ENCODE peak calls at places on chromosomes 1 and 21, in eight cellular contexts. V is heart left ventricle, J is fibroblast of mammary gland, X is foreskin fibroblast, W is NT2/D1, D is cardiac muscle cell, T is psoas muscle, Z is GM23248. I is an unnamed sample.

GRCh38 chr1:244076740-244077139 is 25.7 kb downstream of the ZBTB18 start:
- DNase-seq in V (no peak), J (no peak), X (no peak), W (no peak), D (no peak), T (no peak), Z (no peak), I (no peak)

GRCh38 chr1:25460020-25460419 is 29.3 kb downstream of the MACO1 start:
- DNase-seq in V (no peak), J (no peak), X (no peak), W (no peak), D (no peak), T (no peak), Z (no peak), I (peak)

GRCh38 chr1:196366817-196367495 is 241.3 kb downstream of the KCNT2 start:
- DNase-seq in V (no peak), J (peak), X (peak), W (no peak), D (peak), T (no peak), Z (no peak), I (no peak)

GRCh38 chr21:41360072-41360821 is 1.6 kb upstream of the MX2 start:
- DNase-seq in V (no peak), J (peak), X (peak), W (no peak), D (peak), T (peak), Z (peak), I (no peak)

GRCh38 chr1:11952455-11953109 is 18.1 kb downstream of the PLOD1 start:
- DNase-seq in V (no peak), J (no peak), X (no peak), W (no peak), D (no peak), T (no peak), Z (peak), I (no peak)

GRCh38 chr1:93489756-93490155 is 41.8 kb downstream of the FNBP1L start:
- DNase-seq in V (no peak), J (no peak), X (no peak), W (no peak), D (peak), T (no peak), Z (peak), I (no peak)

GRCh38 chr1:11590395-11590794 is 63.8 kb downstream of the FBXO2 start:
- DNase-seq in V (no peak), J (no peak), X (no peak), W (no peak), D (no peak), T (no peak), Z (no peak), I (no peak)

GRCh38 chr21:33855190-33855589 is 60.4 kb downstream of the ATP5PO start:
- DNase-seq in V (peak), J (no peak), X (no peak), W (no peak), D (no peak), T (no peak), Z (no peak), I (no peak)

GRCh38 chr1:193462629-193463320 is 276.4 kb upstream of the B3GALT2 start:
- DNase-seq in V (no peak), J (no peak), X (no peak), W (peak), D (peak), T (no peak), Z (no peak), I (no peak)

GRCh38 chr1:234656070-234656875 is 46.3 kb upstream of the IRF2BP2 start:
- DNase-seq in V (no peak), J (peak), X (peak), W (peak), D (peak), T (no peak), Z (no peak), I (no peak)

GRCh38 chr1:155324717-155325595 is 4.3 kb downstream of the RUSC1 start:
- DNase-seq in V (peak), J (peak), X (peak), W (peak), D (peak), T (peak), Z (peak), I (peak)

GRCh38 chr1:27491748-27492700 is 2.1 kb upstream of the WASF2 start:
- DNase-seq in V (peak), J (no peak), X (peak), W (no peak), D (peak), T (peak), Z (peak), I (peak)

GRCh38 chr1:46021046-46021822 is 111.2 kb downstream of the PIK3R3 start:
- DNase-seq in V (no peak), J (no peak), X (peak), W (no peak), D (no peak), T (no peak), Z (no peak), I (no peak)

GRCh38 chr21:42062543-42063022 is 8.5 kb upstream of the UMODL1 start:
- DNase-seq in V (peak), J (no peak), X (no peak), W (no peak), D (no peak), T (peak), Z (no peak), I (no peak)

GRCh38 chr1:204457665-204458064 is 36.9 kb downstream of the PIK3C2B start:
- DNase-seq in V (no peak), J (no peak), X (no peak), W (no peak), D (no peak), T (no peak), Z (no peak), I (no peak)

GRCh38 chr1:157189096-157189495 is 50.9 kb upstream of the ETV3 start:
- DNase-seq in V (no peak), J (no peak), X (no peak), W (no peak), D (no peak), T (no peak), Z (no peak), I (no peak)

GRCh38 chr1:218735436-218735835 is 390.3 kb downstream of the TGFB2 start:
- DNase-seq in V (no peak), J (peak), X (peak), W (no peak), D (peak), T (no peak), Z (peak), I (peak)

GRCh38 chr1:1137256-1138045 is 21.6 kb upstream of the C1orf159 start:
- DNase-seq in V (no peak), J (no peak), X (no peak), W (no peak), D (no peak), T (no peak), Z (no peak), I (no peak)

GRCh38 chr1:64675718-64676345 is 69.0 kb upstream of the RAVER2 start:
- DNase-seq in V (no peak), J (peak), X (peak), W (no peak), D (peak), T (no peak), Z (peak), I (no peak)

GRCh38 chr1:202283379-202283844 is 58.3 kb downstream of the UBE2T start:
- DNase-seq in V (no peak), J (peak), X (peak), W (no peak), D (peak), T (no peak), Z (peak), I (no peak)

GRCh38 chr1:155062702-155063411 is 683 bp upstream of the EFNA4 start:
- DNase-seq in V (no peak), J (peak), X (peak), W (peak), D (peak), T (no peak), Z (peak), I (no peak)

GRCh38 chr1:196558424-196558823 is 49.8 kb downstream of the KCNT2 start:
- DNase-seq in V (no peak), J (peak), X (peak), W (no peak), D (peak), T (no peak), Z (peak), I (peak)

GRCh38 chr21:28937737-28938136 is 54.9 kb downstream of the LTN1 start:
- DNase-seq in V (no peak), J (no peak), X (no peak), W (no peak), D (no peak), T (no peak), Z (no peak), I (no peak)

GRCh38 chr1:236133802-236134201 is 8.5 kb upstream of the GPR137B start:
- DNase-seq in V (no peak), J (no peak), X (no peak), W (no peak), D (no peak), T (no peak), Z (no peak), I (no peak)

GRCh38 chr21:38756746-38757145 is 49.0 kb upstream of the ETS2 start:
- DNase-seq in V (no peak), J (peak), X (peak), W (no peak), D (peak), T (no peak), Z (peak), I (no peak)

GRCh38 chr1:47707887-47708535 is 270.2 kb downstream of the FOXD2 start:
- DNase-seq in V (no peak), J (no peak), X (peak), W (no peak), D (no peak), T (no peak), Z (peak), I (no peak)

GRCh38 chr21:42388740-42389448 is 7.0 kb downstream of the TMPRSS3 start:
- DNase-seq in V (no peak), J (no peak), X (no peak), W (no peak), D (no peak), T (peak), Z (no peak), I (no peak)

GRCh38 chr1:247441621-247442020 is 16.3 kb downstream of the OR2B11 start:
- DNase-seq in V (no peak), J (no peak), X (no peak), W (no peak), D (no peak), T (no peak), Z (peak), I (no peak)

GRCh38 chr1:231354330-231355020 is 16.4 kb downstream of the SPRTN start:
- DNase-seq in V (no peak), J (no peak), X (peak), W (no peak), D (peak), T (no peak), Z (peak), I (no peak)

GRCh38 chr1:84164567-84165021 is 20.5 kb downstream of the PRKACB start:
- DNase-seq in V (no peak), J (peak), X (peak), W (no peak), D (peak), T (no peak), Z (peak), I (no peak)

GRCh38 chr1:84166797-84167196 is 22.7 kb downstream of the PRKACB start:
- DNase-seq in V (no peak), J (no peak), X (no peak), W (no peak), D (no peak), T (no peak), Z (no peak), I (no peak)

GRCh38 chr1:84165566-84165965 is 21.5 kb downstream of the PRKACB start:
- DNase-seq in V (no peak), J (no peak), X (no peak), W (no peak), D (no peak), T (no peak), Z (no peak), I (no peak)

GRCh38 chr1:84163123-84164038 is 19.3 kb downstream of the PRKACB start:
- DNase-seq in V (no peak), J (peak), X (peak), W (no peak), D (peak), T (no peak), Z (peak), I (no peak)

DNA sequence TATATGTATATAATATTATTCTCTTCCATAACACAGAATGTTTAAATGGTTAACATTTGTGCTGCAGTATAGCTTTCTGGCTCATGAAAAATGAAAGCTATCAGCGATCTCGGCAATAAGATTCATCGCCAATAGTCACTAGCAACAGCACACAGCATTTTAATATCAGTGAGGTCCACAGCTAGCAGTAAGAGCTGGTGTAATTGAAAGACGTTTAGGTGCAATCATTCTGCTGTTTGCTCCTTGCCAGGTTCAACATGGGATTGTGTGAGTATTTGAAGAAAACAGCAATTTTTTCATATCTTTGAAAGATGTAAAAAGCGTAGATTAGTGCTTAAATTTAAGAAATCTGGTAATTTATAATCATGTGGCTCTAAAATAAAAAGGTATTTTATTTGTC is 20.1 kb downstream of the PRKACB start:
- DNase-seq in V (no peak), J (peak), X (peak), W (no peak), D (peak), T (no peak), Z (peak), I (no peak)
- H3K4me3 ChIP-seq in V (peak), J (peak), X (no peak), W (no peak), D (no peak), T (peak), Z (peak), I (no peak)

DNA sequence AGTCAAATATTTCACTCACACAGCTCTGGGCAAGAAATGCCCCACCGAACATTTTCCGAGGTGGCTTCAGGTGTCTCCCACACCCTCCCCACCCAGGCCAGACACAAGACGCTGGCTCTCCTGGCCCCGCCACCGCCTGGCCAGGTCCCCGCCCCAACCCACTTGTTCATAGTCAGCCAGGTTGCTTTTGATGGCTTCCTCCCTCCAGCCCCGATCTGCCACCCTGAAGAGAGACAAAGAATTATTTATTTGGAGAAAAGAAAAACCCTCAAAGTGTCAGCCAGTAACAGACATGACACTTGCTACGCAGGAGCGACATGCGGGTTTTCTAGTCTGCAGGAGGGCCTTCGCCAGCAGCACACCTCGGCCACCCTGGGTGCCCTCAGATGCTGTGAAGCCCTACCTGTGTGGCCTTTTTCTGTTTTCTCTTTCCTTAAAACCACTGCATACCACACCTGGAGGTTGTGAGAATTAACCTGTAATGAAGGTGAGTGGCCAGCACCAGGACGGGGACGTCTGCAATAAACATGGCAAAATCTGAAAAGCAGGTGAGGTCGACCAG is 27.2 kb downstream of the SSBP3 start:
- DNase-seq in V (no peak), J (no peak), X (no peak), W (no peak), D (no peak), T (no peak), Z (no peak), I (no peak)
- H3K4me3 ChIP-seq in V (no peak), J (no peak), X (no peak), W (peak), D (no peak), T (no peak), Z (no peak), I (no peak)

GRCh38 chr1:181099152-181100014 is 10.9 kb downstream of the IER5 start:
- DNase-seq in V (no peak), J (peak), X (peak), W (no peak), D (peak), T (no peak), Z (peak), I (no peak)
- H3K4me3 ChIP-seq in V (no peak), J (no peak), X (no peak), W (no peak), D (no peak), T (no peak), Z (peak), I (no peak)

DNA sequence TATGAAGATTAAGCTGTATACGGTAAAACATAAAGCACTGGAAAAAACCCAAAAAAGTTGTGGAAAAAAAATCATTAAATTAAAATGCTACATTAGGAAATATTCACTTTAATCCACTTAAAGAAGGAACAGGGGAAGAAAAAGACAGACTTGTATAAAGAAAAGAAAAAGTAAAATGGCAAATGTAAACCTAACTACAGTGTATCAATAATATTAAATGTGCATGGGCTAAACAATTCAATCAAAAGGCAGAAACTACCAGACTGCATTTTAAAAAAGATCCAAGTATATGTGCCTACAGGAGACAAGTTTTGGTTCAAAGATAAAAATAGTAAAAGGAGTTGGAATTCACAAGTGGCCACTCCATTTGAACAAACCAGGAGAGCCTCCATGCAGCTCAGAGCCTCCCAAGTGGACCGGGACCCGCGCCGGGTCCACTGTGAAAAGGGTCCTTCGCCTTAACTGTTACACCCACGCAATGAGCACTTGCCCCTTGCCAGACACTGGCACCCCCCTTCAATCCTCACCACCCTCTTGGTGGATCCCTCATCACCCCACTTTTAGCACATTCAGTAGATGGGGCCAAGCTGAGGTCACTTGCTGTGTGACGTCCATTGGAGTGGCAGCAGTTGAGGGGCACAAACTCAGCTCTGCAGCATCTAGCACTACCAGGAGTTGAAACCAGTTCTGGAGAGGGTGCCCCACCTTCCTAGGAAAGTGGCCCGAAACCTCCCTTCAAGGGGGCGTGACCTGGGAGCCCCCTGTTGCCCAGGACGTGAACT is 887 bp downstream of the C1orf174 start:
- DNase-seq in V (no peak), J (peak), X (peak), W (no peak), D (peak), T (no peak), Z (peak), I (no peak)
- H3K4me3 ChIP-seq in V (peak), J (peak), X (peak), W (peak), D (peak), T (peak), Z (peak), I (peak)

DNA sequence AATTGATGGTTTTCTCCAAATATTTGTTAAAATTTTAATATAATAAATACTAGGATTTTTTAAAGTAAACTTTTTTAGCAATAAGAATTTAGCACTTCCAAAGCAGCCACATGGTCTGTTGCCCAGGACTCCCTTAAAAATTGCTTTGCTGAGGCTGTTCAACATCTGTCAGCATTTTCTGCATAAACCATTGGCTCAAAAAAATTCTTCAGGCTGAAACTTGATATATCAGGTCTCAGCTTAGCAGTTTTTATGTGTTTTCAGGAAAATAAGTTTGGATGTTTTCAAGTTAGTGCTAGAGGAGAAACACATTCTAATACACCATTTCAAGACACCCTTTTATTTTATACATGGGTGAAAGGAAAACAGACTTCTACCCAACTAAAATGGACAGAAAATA is 69.1 kb upstream of the C1orf105 start:
- DNase-seq in V (no peak), J (peak), X (peak), W (no peak), D (peak), T (no peak), Z (peak), I (no peak)
- H3K4me3 ChIP-seq in V (no peak), J (no peak), X (no peak), W (no peak), D (no peak), T (no peak), Z (no peak), I (no peak)

GRCh38 chr1:23369335-23370013 is at the start of gene ZNF436:
- DNase-seq in V (peak), J (peak), X (peak), W (no peak), D (peak), T (peak), Z (peak), I (peak)

GRCh38 chr1:23372481-23372880 is 2.8 kb upstream of the ZNF436 start:
- DNase-seq in V (no peak), J (no peak), X (no peak), W (no peak), D (no peak), T (no peak), Z (no peak), I (no peak)

GRCh38 chr1:23370270-23370743 is 671 bp upstream of the ZNF436 start:
- DNase-seq in V (no peak), J (no peak), X (peak), W (no peak), D (peak), T (no peak), Z (peak), I (no peak)

GRCh38 chr1:23371987-23372386 is 2.4 kb upstream of the ZNF436 start:
- DNase-seq in V (no peak), J (peak), X (no peak), W (no peak), D (no peak), T (no peak), Z (no peak), I (no peak)

GRCh38 chr1:23370744-23371710 is 1.4 kb upstream of the ZNF436 start:
- DNase-seq in V (no peak), J (peak), X (peak), W (peak), D (peak), T (no peak), Z (peak), I (no peak)
- H3K4me3 ChIP-seq in V (no peak), J (peak), X (peak), W (no peak), D (peak), T (peak), Z (peak), I (no peak)

DNA sequence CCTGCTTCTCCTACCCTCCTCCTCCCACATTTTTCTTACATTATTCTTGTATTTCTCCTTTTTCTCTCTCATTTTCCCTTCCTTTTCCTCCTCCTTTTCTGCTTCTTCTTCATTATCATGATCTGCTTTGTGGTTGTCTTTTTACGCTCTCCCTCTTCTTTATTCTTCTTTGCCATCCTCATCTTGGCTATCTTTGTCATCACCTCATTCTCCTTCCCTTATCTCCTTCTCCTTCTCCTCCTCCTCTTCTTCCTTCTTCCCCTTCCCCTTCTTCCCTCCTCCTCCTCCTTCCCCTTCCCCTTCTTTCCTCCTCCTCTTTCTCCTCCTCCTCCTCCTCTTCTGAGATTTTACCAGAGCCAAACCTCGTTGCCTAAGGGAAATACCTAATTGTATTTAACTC is 30.5 kb downstream of the RNF187 start:
- DNase-seq in V (no peak), J (no peak), X (no peak), W (no peak), D (no peak), T (no peak), Z (no peak), I (no peak)
- H3K4me3 ChIP-seq in V (no peak), J (no peak), X (no peak), W (no peak), D (no peak), T (no peak), Z (no peak), I (no peak)